ENCODE peak calls at places on chromosomes 6 and 20, in seven cellular contexts. Z is kidney, C is H7, U is testis, O is endothelial cell of umbilical vein, D is stomach, Y is ovary. B is an unnamed sample. For H3K36me3, the result is how much of the 10 kb centered on the place peaks cover.

GRCh38 chr6:106257195-106257594 is 68.4 kb downstream of the ATG5 start:
- DNase-seq in Z (no peak), C (no peak), U (no peak), O (no peak), D (no peak), Y (no peak), B (peak)

GRCh38 chr6:169020821-169021220 is 232.8 kb downstream of the THBS2 start:
- DNase-seq in Z (no peak), C (no peak), U (no peak), O (no peak), D (no peak), Y (no peak), B (no peak)

GRCh38 chr6:168631589-168631988 is 190.6 kb downstream of the SMOC2 start:
- DNase-seq in Z (no peak), C (no peak), U (no peak), O (no peak), D (no peak), Y (no peak), B (no peak)

GRCh38 chr6:75842732-75843131 is 93.7 kb downstream of the MYO6 start:
- DNase-seq in Z (no peak), C (no peak), U (no peak), O (peak), D (no peak), Y (no peak), B (no peak)

GRCh38 chr20:52622086-52622485 is 350.1 kb upstream of the TSHZ2 start:
- DNase-seq in Z (no peak), C (no peak), U (no peak), O (no peak), D (no peak), Y (no peak), B (no peak)

GRCh38 chr6:25570608-25571007 is 81.4 kb upstream of the SCGN start:
- DNase-seq in Z (no peak), C (no peak), U (no peak), O (peak), D (no peak), Y (no peak), B (no peak)

GRCh38 chr20:25378189-25378883 is 12.3 kb downstream of the ABHD12 start:
- DNase-seq in Z (no peak), C (no peak), U (no peak), O (no peak), D (no peak), Y (no peak), B (no peak)

GRCh38 chr6:122610690-122611455 is 668 bp downstream of the PKIB start:
- DNase-seq in Z (peak), C (peak), U (peak), O (peak), D (peak), Y (peak), B (no peak)

GRCh38 chr6:170152111-170152926 is 138.6 kb downstream of the DLL1 start:
- DNase-seq in Z (peak), C (no peak), U (no peak), O (peak), D (peak), Y (no peak), B (no peak)

GRCh38 chr6:117938324-117938995 is 31.4 kb downstream of the SLC35F1 start:
- DNase-seq in Z (peak), C (no peak), U (no peak), O (no peak), D (no peak), Y (no peak), B (no peak)

GRCh38 chr20:34088871-34089479 is 23.1 kb downstream of the EIF2S2 start:
- DNase-seq in Z (no peak), C (no peak), U (peak), O (no peak), D (no peak), Y (no peak), B (no peak)
- H3K36me3 ChIP-seq in Z (under half), C (under half), U (under half), O (under half), D (half or more), Y (under half), B (half or more)

GRCh38 chr20:35196313-35196712 is 24.4 kb downstream of the PROCR start:
- DNase-seq in Z (no peak), C (no peak), U (no peak), O (no peak), D (no peak), Y (no peak), B (no peak)
- H3K36me3 ChIP-seq in Z (under half), C (under half), U (under half), O (under half), D (under half), Y (under half), B (under half)

DNA sequence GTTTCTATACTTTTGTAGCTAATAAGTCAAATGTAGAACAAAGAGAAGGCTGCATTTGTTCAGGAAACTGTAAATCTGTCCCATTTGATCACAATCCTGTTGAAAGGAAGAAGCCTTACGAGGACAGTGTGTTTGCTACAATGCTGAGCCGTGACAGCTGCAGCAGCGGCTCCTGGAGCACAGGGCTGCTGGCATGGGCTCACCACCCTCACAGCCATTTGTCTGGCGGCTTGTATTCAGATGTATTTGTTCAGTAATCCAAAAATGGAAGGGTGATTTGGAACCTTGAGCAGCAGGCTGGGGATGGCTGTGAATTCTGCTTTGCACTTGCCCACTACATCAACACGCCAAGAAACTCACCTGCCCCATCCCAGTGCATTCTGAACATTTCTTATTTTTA is 5.6 kb downstream of the TUBB2A start:
- DNase-seq in Z (no peak), C (no peak), U (no peak), O (no peak), D (no peak), Y (no peak), B (no peak)
- H3K36me3 ChIP-seq in Z (under half), C (under half), U (under half), O (under half), D (half or more), Y (under half), B (under half)

GRCh38 chr6:167031082-167031709 is 32.0 kb downstream of the CEP43 start:
- DNase-seq in Z (no peak), C (no peak), U (no peak), O (no peak), D (no peak), Y (no peak), B (no peak)

GRCh38 chr6:167030222-167031072 is 31.2 kb downstream of the CEP43 start:
- DNase-seq in Z (no peak), C (no peak), U (no peak), O (no peak), D (no peak), Y (no peak), B (no peak)

GRCh38 chr6:167027308-167027707 is 28.1 kb downstream of the CEP43 start:
- DNase-seq in Z (no peak), C (no peak), U (no peak), O (no peak), D (no peak), Y (no peak), B (no peak)
- H3K36me3 ChIP-seq in Z (under half), C (under half), U (under half), O (under half), D (half or more), Y (under half), B (under half)

DNA sequence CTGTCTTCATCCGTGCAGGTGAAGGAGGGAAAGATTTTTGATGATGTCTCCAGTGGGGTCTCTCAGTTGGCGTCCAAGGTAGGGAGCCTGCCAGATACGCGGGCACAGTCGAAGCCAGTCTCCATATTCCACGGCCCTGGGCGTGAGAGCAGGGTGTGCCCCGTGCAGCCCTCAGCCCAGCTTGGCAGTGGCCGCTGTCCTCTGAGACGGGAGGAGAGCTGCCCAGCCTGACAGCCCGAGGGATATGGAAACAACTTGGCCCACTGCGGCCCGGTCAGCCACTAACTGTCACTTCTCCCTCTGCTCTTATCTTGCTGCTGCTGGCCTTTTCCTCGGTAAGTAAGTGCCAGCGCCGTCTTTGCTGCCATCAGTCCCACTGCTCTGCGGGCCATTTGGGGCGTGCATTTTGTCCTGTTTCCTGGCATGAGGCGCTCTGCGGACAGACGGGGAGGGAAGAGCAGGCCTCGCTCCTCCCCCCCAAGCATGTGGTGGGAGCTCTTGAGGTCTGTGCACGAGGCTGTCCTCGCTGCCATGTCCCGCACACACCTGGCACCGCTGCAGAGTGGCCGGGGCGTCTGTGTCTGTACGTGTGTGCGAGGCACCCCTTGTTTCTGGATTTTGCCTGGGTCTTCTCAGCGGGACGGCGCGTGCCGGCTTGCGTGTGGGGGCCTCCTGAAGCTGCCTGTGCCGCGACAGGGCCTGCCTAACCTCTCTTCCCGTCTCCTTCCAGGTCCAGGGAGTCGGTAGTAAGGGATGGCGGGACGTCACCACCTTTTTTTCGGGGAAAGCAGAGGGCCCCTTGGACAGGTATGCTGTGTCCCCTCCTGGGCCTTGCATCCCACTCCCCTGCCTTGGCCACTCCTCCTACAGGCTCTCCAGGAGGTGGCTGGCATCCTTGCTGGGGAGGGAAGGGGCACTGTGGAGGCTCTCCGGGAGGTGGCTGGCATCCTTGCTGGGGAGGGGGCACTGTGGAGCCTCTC is 7.1 kb upstream of the COL20A1 start:
- DNase-seq in Z (peak), C (no peak), U (no peak), O (no peak), D (no peak), Y (no peak), B (no peak)
- H3K36me3 ChIP-seq in Z (under half), C (under half), U (under half), O (under half), D (half or more), Y (under half), B (half or more)

DNA sequence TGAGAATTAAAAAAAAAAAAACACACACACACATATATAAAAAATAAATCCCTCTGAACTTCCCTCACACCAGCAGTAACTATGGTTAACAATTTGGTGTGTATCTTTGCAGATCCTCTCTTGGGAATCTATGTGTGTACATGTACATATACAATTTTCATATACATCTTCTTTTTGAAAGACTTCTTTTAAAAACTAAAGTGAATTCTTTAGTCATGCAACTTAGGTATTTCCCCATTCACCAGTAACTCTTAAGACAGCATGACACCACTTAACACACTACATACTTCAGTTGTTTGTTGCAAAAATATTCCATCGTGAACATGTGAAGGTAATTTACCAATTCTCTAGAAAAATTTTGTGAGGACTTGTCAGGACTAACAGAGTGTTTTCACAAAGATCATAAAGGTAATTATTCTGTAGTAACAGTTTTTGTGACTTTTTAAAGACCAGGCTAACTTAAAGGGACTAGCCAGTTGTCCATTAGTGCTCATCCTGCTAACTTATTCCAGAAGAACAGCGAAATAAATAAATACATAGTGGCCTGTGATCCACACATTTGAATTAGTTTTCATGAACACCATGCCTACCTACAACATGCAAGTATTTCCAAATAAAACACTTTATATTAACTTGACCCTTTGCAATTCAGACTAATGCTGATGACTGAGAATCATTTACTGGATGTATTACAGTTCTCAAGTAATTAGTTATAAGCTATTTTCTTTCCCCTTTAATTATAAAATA is 12.1 kb downstream of the RBM39 start:
- DNase-seq in Z (no peak), C (no peak), U (no peak), O (no peak), D (no peak), Y (no peak), B (no peak)
- H3K36me3 ChIP-seq in Z (half or more), C (half or more), U (under half), O (half or more), D (half or more), Y (under half), B (half or more)

DNA sequence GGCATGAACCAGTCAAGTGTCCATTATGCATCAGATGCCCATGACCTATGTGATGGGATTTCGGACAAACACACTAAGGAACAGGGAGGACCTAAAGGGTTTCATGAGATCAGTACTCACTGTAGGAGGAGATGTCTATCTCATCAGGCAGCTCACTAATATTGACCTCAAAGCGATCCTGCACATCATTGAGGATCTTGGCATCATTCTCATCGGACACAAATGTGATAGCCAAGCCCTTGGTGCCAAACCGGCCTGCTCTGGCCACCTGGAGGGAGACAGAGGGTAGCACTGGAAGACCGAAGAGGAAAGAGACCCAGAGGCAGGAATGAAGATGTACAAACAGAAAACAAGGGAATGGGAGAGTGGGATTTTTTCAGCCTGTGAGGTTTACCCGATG is 1.9 kb downstream of the MCCD1 start:
- DNase-seq in Z (no peak), C (no peak), U (no peak), O (no peak), D (no peak), Y (no peak), B (no peak)
- H3K36me3 ChIP-seq in Z (under half), C (under half), U (under half), O (under half), D (half or more), Y (under half), B (half or more)

DNA sequence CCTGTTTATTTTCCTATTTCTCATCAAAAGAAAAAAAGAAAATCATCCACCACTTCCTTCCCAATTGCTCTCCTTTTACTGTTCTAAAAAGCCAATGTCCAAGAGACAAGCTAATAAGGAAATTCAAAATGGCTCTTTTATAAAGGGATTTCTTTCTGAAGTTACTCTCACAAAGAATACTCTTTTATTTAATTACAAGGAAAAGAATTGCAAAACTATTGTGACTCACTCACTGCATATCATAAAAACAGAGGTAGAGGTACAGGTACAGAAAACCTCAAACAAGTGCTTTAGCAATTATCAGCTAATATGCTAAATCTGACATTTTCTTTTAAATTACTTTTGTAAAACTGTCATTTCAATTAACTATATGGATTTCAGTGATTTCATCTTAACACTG is 18.1 kb downstream of the DEK start:
- DNase-seq in Z (no peak), C (no peak), U (no peak), O (no peak), D (no peak), Y (no peak), B (no peak)
- H3K36me3 ChIP-seq in Z (under half), C (under half), U (under half), O (under half), D (half or more), Y (under half), B (under half)

DNA sequence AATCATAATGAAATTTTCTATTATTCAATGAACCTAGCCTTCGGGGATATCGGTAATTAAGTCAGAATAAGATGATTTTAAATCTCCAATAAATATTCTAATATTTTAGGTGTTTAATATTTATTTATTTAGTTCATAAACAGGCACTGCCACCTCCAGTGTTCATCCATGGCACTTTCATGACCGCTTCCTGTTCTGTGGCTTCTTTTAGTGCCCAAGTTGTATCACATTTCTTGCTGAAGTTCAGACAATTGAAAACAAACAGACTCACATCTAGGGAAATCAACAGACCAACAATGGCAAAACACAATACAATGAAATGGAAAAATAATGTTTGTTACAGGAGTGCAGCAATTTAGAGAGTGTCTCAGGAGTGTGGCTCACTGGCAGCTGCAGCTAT is 26.0 kb downstream of the HDDC2 start:
- DNase-seq in Z (no peak), C (no peak), U (no peak), O (no peak), D (no peak), Y (no peak), B (no peak)
- H3K36me3 ChIP-seq in Z (under half), C (under half), U (under half), O (under half), D (half or more), Y (under half), B (under half)

GRCh38 chr20:63284544-63284949 is 8.4 kb upstream of the COL20A1 start:
- DNase-seq in Z (peak), C (no peak), U (no peak), O (no peak), D (no peak), Y (no peak), B (no peak)
- H3K36me3 ChIP-seq in Z (under half), C (under half), U (under half), O (under half), D (half or more), Y (under half), B (half or more)